ENCODE peak calls at places on chromosomes 1 and 21, in seven cellular contexts. U, X, M, S, D, W and Q are unnamed samples.
A peak's percentile ranks its signal among the peaks of the same experiment; 100 is the strongest.

GRCh38 chr1:90726716-90727480 is 9.8 kb upstream of the BARHL2 start:
- DNase-seq in U (no peak), X (no peak), M (no peak), S (no peak), D (no peak), W (no peak), Q (no peak)

GRCh38 chr1:23478896-23479790 is 4.8 kb downstream of the ASAP3 start:
- DNase-seq in U (peak; percentile 18), X (peak; percentile 50), M (peak; percentile 97), S (no peak), D (peak; percentile 78), W (peak; percentile 58), Q (peak; percentile 36)

GRCh38 chr21:45358711-45359310 is 46.2 kb upstream of the COL18A1 start:
- DNase-seq in U (no peak), X (no peak), M (no peak), S (no peak), D (no peak), W (no peak), Q (no peak)

GRCh38 chr1:111199881-111200801 is at the start of gene DENND2D:
- DNase-seq in U (no peak), X (no peak), M (no peak), S (no peak), D (peak; percentile 72), W (peak; percentile 27), Q (no peak)

GRCh38 chr1:35371506-35371905 is 103.0 kb downstream of the ZMYM4 start:
- DNase-seq in U (no peak), X (no peak), M (no peak), S (no peak), D (no peak), W (no peak), Q (no peak)

GRCh38 chr1:60874703-60875102 is 207.7 kb upstream of the NFIA start:
- DNase-seq in U (peak; percentile 82), X (peak; percentile 2), M (no peak), S (no peak), D (no peak), W (no peak), Q (peak; percentile 22)

GRCh38 chr1:37169743-37170275 is 135.5 kb upstream of the GRIK3 start:
- DNase-seq in U (no peak), X (no peak), M (no peak), S (no peak), D (no peak), W (no peak), Q (no peak)

GRCh38 chr1:234743866-234744581 is 134.0 kb upstream of the IRF2BP2 start:
- DNase-seq in U (peak; percentile 99), X (no peak), M (no peak), S (no peak), D (no peak), W (no peak), Q (no peak)

GRCh38 chr1:25641931-25642611 is 25.5 kb downstream of the MAN1C1 start:
- DNase-seq in U (peak; percentile 8), X (no peak), M (no peak), S (no peak), D (no peak), W (peak; percentile 44), Q (no peak)

GRCh38 chr1:185375583-185375982 is 58.5 kb upstream of the IVNS1ABP start:
- DNase-seq in U (peak; percentile 36), X (no peak), M (no peak), S (no peak), D (no peak), W (no peak), Q (no peak)

GRCh38 chr1:92728687-92729086 is 56.2 kb downstream of the EVI5 start:
- DNase-seq in U (no peak), X (peak; percentile 7), M (no peak), S (no peak), D (no peak), W (no peak), Q (no peak)

GRCh38 chr21:34800797-34801518 is 132.2 kb downstream of the CLIC6 start:
- DNase-seq in U (no peak), X (peak; percentile 20), M (no peak), S (no peak), D (no peak), W (no peak), Q (no peak)

GRCh38 chr1:43565600-43566360 is 35.1 kb downstream of the PTPRF start:
- DNase-seq in U (peak; percentile 29), X (no peak), M (no peak), S (no peak), D (no peak), W (peak; percentile 54), Q (no peak)

GRCh38 chr1:44476891-44477290 is 71.8 kb downstream of the RNF220 start:
- DNase-seq in U (no peak), X (no peak), M (no peak), S (no peak), D (no peak), W (no peak), Q (no peak)

GRCh38 chr1:10704383-10704882 is 92.0 kb downstream of the CASZ1 start:
- DNase-seq in U (no peak), X (no peak), M (peak; percentile 58), S (no peak), D (peak; percentile 82), W (no peak), Q (no peak)

DNA sequence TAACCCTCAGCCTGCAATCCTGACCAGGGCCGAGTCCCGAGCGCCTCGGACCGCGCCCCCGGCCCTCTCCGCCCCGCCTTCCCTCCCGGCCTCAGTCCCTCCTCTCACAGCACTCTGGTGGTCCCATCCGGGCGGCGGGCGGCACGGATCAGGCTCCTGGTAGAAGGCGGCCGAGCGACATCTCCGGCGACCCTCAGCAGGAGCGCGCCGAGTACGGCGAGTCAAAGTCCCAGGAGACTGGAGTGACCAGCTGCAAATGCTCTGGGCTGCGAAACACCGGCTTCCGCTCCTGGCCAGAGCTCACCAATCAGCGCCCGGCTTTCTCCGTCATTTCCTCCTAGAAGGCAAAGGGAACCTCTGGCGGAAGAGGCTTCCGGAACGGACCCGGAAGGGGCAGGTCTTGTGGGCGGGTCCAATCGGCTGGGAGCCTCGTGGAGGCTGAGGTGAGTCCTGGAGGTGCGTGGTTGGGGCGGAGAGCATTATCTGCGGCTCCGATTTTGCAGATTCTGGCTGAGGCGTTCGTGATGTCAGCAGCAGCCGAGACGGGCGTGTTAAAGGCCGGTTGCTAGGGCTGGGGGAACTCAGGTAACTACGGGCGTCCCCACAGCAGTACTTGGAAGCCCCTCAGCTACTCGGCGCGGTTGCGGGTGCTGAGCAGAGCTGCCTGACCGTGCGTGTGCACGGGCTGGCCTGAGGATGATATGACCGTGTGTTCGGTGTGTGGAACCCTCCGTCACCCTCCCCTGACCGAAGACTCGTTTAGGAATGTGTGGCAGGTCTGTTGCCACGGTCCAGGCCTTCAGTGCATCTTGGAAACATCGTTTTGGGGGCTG is at the start of the genes GDAP2 and WDR3:
- DNase-seq in U (peak; percentile 95), X (peak; percentile 92), M (peak; percentile 96), S (peak; percentile 87), D (peak; percentile 94), W (peak; percentile 95), Q (peak; percentile 80)
- TF ChIP-seq POLR2A in U (no peak), X (peak; percentile 56), M (peak; percentile 76), S (peak; percentile 59), D (no peak), W (peak; percentile 5), Q (peak; percentile 65)

GRCh38 chr1:154944422-154945159 is 8.1 kb upstream of the PMVK start:
- DNase-seq in U (no peak), X (no peak), M (peak; percentile 87), S (no peak), D (no peak), W (no peak), Q (no peak)
- TF ChIP-seq POLR2A in U (no peak), X (no peak), M (peak; percentile 28), S (no peak), D (no peak), W (no peak), Q (no peak)

DNA sequence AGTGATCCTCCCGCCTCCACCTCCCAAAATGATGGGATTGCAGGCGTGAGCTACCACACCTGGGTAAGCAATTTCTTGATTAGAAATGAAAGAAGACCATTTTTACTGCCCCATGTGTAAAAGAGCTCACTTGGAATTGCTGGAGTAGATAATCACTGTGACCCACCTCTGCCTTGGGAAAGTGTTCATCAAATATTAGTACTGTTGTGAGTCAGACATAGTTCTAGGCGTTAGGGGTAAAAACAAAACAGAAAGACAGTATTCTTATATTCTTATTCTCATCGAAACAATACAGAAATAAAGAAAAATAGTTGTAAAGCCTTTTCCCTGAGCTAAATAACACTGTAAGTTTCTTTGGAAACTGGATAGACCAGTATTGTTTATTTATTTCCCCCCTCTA is 36.2 kb downstream of the CELF3 start:
- DNase-seq in U (no peak), X (peak; percentile 33), M (no peak), S (no peak), D (no peak), W (no peak), Q (no peak)
- TF ChIP-seq POLR2A in U (no peak), X (no peak), M (no peak), S (no peak), D (no peak), W (no peak), Q (no peak)

GRCh38 chr1:145959333-145959732 is 1.5 kb upstream of the LIX1L start:
- DNase-seq in U (no peak), X (no peak), M (no peak), S (no peak), D (no peak), W (no peak), Q (no peak)

GRCh38 chr1:145961109-145961424 is 3.2 kb upstream of the LIX1L start:
- DNase-seq in U (no peak), X (no peak), M (no peak), S (no peak), D (no peak), W (no peak), Q (no peak)

GRCh38 chr1:145959957-145960467 is 2.2 kb upstream of the LIX1L start:
- DNase-seq in U (no peak), X (no peak), M (no peak), S (no peak), D (no peak), W (peak; percentile 50), Q (no peak)

GRCh38 chr1:145961425-145962156 is 2.8 kb downstream of the ANKRD34A start:
- DNase-seq in U (no peak), X (no peak), M (no peak), S (no peak), D (no peak), W (peak; percentile 69), Q (no peak)

DNA sequence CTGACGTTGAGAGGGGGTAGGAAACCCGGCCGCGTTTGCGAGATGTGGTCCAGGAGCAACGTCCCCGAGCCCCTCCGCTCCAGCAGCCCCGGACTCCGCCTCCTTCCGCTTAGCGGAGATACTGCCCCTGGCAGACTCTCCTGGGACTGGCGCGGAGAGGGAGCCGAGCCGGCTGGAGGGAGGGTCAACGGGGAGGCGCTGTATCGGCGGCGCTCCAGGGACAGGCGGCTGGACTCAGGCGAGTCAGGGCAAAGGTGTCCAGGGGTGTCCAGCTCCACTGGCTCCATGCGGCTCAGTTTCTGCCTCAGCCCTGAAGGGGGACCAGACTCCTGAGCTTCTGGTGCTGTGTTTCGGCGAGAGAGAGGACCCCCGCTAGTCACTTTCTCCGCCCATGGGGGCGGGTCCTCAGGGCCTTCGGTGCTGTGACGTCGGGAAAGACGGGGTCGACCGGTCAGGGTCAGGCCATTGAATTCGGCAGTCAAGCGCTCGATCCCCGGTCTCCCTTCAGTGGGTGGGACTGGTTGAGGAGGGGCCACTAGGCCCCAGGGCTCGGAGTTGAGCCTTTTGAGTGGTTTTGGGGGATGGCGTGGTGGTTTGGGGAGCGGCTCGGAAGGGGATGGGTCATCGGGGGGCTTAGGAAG is 2.8 kb upstream of the LIX1L start:
- DNase-seq in U (peak; percentile 72), X (peak; percentile 67), M (peak; percentile 56), S (no peak), D (peak; percentile 69), W (peak; percentile 84), Q (no peak)
- TF ChIP-seq POLR2A in U (no peak), X (peak; percentile 63), M (peak; percentile 40), S (peak; percentile 73), D (peak; percentile 43), W (peak; percentile 69), Q (no peak)